ENCODE peak calls at places on chromosomes 3 and 15, in five cellular contexts. One of them, this sample, is unnamed.

GRCh38 chr3:117892431-117892841 is 1142.2 kb downstream of the IGSF11 start:
- DNase-seq in K562: no peak
- DNase-seq in HepG2: no peak
- DNase-seq in SK-N-SH: no peak
- DNase-seq in GM12878: no peak
- DNase-seq in this sample: no peak

GRCh38 chr3:121504598-121504997 is 41.2 kb downstream of the POLQ start:
- DNase-seq in K562: no peak
- DNase-seq in HepG2: peak; percentile 31
- DNase-seq in SK-N-SH: no peak
- DNase-seq in GM12878: no peak
- DNase-seq in this sample: no peak

GRCh38 chr3:71984843-71985594 is 200.1 kb upstream of the PROK2 start:
- DNase-seq in K562: no peak
- DNase-seq in HepG2: no peak
- DNase-seq in SK-N-SH: no peak
- DNase-seq in GM12878: peak; percentile 97
- DNase-seq in this sample: no peak

GRCh38 chr15:101042320-101042719 is 123.2 kb downstream of the LRRK1 start:
- DNase-seq in K562: no peak
- DNase-seq in HepG2: no peak
- DNase-seq in SK-N-SH: no peak
- DNase-seq in GM12878: no peak
- DNase-seq in this sample: no peak

GRCh38 chr3:150469931-150470740 is 62.0 kb downstream of the TSC22D2 start:
- DNase-seq in K562: no peak
- DNase-seq in HepG2: no peak
- DNase-seq in SK-N-SH: no peak
- DNase-seq in GM12878: no peak
- DNase-seq in this sample: no peak

GRCh38 chr3:46722443-46722842 is 4.8 kb upstream of the PRSS50 start:
- DNase-seq in K562: no peak
- DNase-seq in HepG2: no peak
- DNase-seq in SK-N-SH: no peak
- DNase-seq in GM12878: no peak
- DNase-seq in this sample: no peak

GRCh38 chr3:60053518-60054265 is 1003.9 kb upstream of the CFAP20DC start:
- DNase-seq in K562: peak; percentile 4
- DNase-seq in HepG2: no peak
- DNase-seq in SK-N-SH: no peak
- DNase-seq in GM12878: no peak
- DNase-seq in this sample: no peak

GRCh38 chr3:197040679-197041078 is 11.1 kb upstream of the MELTF start:
- DNase-seq in K562: no peak
- DNase-seq in HepG2: no peak
- DNase-seq in SK-N-SH: no peak
- DNase-seq in GM12878: no peak
- DNase-seq in this sample: no peak

GRCh38 chr3:39260957-39261356 is 18.9 kb downstream of the CX3CR1 start:
- DNase-seq in K562: peak; percentile 67
- DNase-seq in HepG2: peak; percentile 19
- DNase-seq in SK-N-SH: peak; percentile 29
- DNase-seq in GM12878: peak; percentile 27
- DNase-seq in this sample: peak; percentile 73

GRCh38 chr3:185488465-185488864 is 10.4 kb downstream of the TMEM41A start:
- DNase-seq in K562: no peak
- DNase-seq in HepG2: no peak
- DNase-seq in SK-N-SH: no peak
- DNase-seq in GM12878: no peak
- DNase-seq in this sample: no peak

GRCh38 chr3:57787867-57788623 is 31.9 kb downstream of the SLMAP start:
- DNase-seq in K562: peak; percentile 22
- DNase-seq in HepG2: no peak
- DNase-seq in SK-N-SH: peak; percentile 15
- DNase-seq in GM12878: peak; percentile 57
- DNase-seq in this sample: no peak
- TF ChIP-seq FOXM1 in K562: peak; percentile 20
- TF ChIP-seq FOXM1 in HepG2: no peak
- TF ChIP-seq FOXM1 in SK-N-SH: no peak
- TF ChIP-seq FOXM1 in GM12878: no peak
- TF ChIP-seq FOXM1 in this sample: no peak

GRCh38 chr3:58043933-58044332 is 35.7 kb downstream of the FLNB start:
- DNase-seq in K562: no peak
- DNase-seq in HepG2: no peak
- DNase-seq in SK-N-SH: no peak
- DNase-seq in GM12878: no peak
- DNase-seq in this sample: no peak

GRCh38 chr3:58042947-58043707 is 34.9 kb downstream of the FLNB start:
- DNase-seq in K562: no peak
- DNase-seq in HepG2: no peak
- DNase-seq in SK-N-SH: no peak
- DNase-seq in GM12878: no peak
- DNase-seq in this sample: no peak

GRCh38 chr3:58039609-58040008 is 31.4 kb downstream of the FLNB start:
- DNase-seq in K562: no peak
- DNase-seq in HepG2: no peak
- DNase-seq in SK-N-SH: no peak
- DNase-seq in GM12878: no peak
- DNase-seq in this sample: no peak

GRCh38 chr3:58041182-58041825 is 33.1 kb downstream of the FLNB start:
- DNase-seq in K562: no peak
- DNase-seq in HepG2: peak; percentile 56
- DNase-seq in SK-N-SH: no peak
- DNase-seq in GM12878: no peak
- DNase-seq in this sample: no peak

DNA sequence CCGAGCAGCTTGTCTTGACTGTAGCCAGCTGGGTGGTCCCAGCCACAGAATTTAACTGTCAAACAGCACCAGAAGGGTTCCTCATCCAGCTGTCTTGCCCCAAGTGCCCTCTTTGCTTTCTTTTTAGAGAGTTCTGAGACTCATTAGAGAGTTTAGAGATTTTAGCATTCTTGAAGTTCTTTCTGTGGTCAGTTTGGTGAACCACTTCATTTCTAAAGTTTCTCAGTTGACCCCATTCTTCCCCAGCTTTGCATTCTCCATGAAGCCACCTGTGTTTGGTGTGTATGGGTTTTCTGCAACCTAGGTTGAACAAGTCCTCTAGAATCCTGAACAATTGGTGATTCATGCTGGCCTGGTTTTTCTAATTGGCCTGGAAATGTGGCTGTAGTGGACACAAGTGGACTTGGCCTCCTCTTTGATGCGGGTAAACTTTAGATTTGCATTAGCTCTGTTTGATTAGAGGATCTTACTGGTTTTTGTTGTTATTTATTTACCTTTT is 33.7 kb downstream of the FLNB start:
- DNase-seq in K562: no peak
- DNase-seq in HepG2: peak; percentile 85
- DNase-seq in SK-N-SH: no peak
- DNase-seq in GM12878: peak; percentile 88
- DNase-seq in this sample: no peak
- TF ChIP-seq FOXM1 in K562: no peak
- TF ChIP-seq FOXM1 in HepG2: no peak
- TF ChIP-seq FOXM1 in SK-N-SH: no peak
- TF ChIP-seq FOXM1 in GM12878: peak; percentile 59
- TF ChIP-seq FOXM1 in this sample: no peak

GRCh38 chr15:79849789-79850188 is 47.0 kb downstream of the MTHFS start:
- DNase-seq in K562: peak; percentile 49
- DNase-seq in HepG2: peak; percentile 12
- DNase-seq in SK-N-SH: peak; percentile 30
- DNase-seq in GM12878: no peak
- DNase-seq in this sample: peak; percentile 39
- TF ChIP-seq FOXM1 in K562: no peak
- TF ChIP-seq FOXM1 in HepG2: no peak
- TF ChIP-seq FOXM1 in SK-N-SH: no peak
- TF ChIP-seq FOXM1 in GM12878: no peak
- TF ChIP-seq FOXM1 in this sample: no peak

GRCh38 chr15:62570405-62570783 is 405.3 kb upstream of the C2CD4B start:
- DNase-seq in K562: no peak
- DNase-seq in HepG2: no peak
- DNase-seq in SK-N-SH: no peak
- DNase-seq in GM12878: no peak
- DNase-seq in this sample: no peak

GRCh38 chr15:62568702-62569101 is 403.6 kb upstream of the C2CD4B start:
- DNase-seq in K562: no peak
- DNase-seq in HepG2: no peak
- DNase-seq in SK-N-SH: no peak
- DNase-seq in GM12878: no peak
- DNase-seq in this sample: no peak

GRCh38 chr15:62568004-62568403 is 402.9 kb upstream of the C2CD4B start:
- DNase-seq in K562: no peak
- DNase-seq in HepG2: no peak
- DNase-seq in SK-N-SH: no peak
- DNase-seq in GM12878: no peak
- DNase-seq in this sample: no peak

GRCh38 chr15:62571072-62571471 is 406.0 kb upstream of the C2CD4B start:
- DNase-seq in K562: no peak
- DNase-seq in HepG2: no peak
- DNase-seq in SK-N-SH: no peak
- DNase-seq in GM12878: no peak
- DNase-seq in this sample: no peak

GRCh38 chr15:62569460-62570404 is 404.6 kb upstream of the C2CD4B start:
- DNase-seq in K562: no peak
- DNase-seq in HepG2: peak; percentile 97
- DNase-seq in SK-N-SH: peak; percentile 25
- DNase-seq in GM12878: no peak
- DNase-seq in this sample: no peak
- TF ChIP-seq FOXM1 in K562: no peak
- TF ChIP-seq FOXM1 in HepG2: peak; percentile 85
- TF ChIP-seq FOXM1 in SK-N-SH: no peak
- TF ChIP-seq FOXM1 in GM12878: no peak
- TF ChIP-seq FOXM1 in this sample: no peak

DNA sequence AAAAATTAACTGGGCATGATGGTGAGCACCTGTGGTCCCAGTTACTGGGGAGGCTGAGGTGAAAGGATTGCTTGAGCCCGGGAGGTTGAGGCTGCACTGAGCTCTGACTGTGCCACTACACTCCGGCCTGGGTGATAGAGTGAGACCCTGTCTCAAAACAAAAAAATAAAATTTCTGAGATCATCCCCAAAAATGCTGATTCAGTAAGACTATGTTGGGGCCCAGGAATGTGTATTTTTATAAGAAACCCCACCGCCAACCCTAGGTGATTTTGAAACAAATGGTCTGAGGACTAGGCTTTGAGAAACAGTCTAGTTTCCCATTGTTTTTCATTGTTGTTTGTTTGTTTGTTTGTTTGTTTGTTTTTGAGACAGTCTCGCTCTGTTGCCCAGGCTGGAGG is 4.1 kb downstream of the SLC27A2 start:
- DNase-seq in K562: no peak
- DNase-seq in HepG2: no peak
- DNase-seq in SK-N-SH: no peak
- DNase-seq in GM12878: no peak
- DNase-seq in this sample: no peak
- TF ChIP-seq FOXM1 in K562: no peak
- TF ChIP-seq FOXM1 in HepG2: no peak
- TF ChIP-seq FOXM1 in SK-N-SH: no peak
- TF ChIP-seq FOXM1 in GM12878: no peak
- TF ChIP-seq FOXM1 in this sample: no peak

DNA sequence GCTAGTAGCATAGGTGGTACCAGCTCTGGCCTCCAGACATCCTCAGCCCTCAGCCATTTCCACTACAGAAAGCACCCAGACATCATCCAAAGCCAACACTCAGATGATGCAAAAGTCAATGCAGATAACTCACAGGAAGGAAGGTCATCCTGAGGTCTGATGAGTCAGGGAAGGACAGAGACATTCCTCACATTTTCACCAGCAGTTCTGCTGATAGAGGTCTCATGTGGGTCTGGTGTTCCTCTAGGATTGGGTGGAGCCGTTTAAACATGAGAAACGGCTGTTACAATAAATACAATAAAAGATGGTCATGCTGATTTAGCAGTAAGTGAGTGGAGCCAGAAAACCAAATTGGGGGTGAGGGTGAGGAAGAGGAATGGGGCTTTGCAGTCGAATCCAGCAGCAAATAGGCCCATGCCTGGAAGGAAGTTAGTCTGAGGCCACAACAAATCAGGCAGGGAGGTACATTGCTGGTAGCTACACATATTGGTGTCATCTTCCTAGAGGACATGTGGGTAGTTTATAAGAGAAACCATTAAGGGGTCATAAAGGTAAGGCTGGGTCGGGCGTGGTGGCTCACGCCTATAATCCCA is 33.3 kb upstream of the FLNB start:
- DNase-seq in K562: peak; percentile 35
- DNase-seq in HepG2: peak; percentile 96
- DNase-seq in SK-N-SH: peak; percentile 28
- DNase-seq in GM12878: no peak
- DNase-seq in this sample: no peak
- TF ChIP-seq FOXM1 in K562: no peak
- TF ChIP-seq FOXM1 in HepG2: no peak
- TF ChIP-seq FOXM1 in SK-N-SH: peak; percentile 54
- TF ChIP-seq FOXM1 in GM12878: no peak
- TF ChIP-seq FOXM1 in this sample: no peak

GRCh38 chr15:90859234-90860131 is 8.9 kb upstream of the FURIN start:
- DNase-seq in K562: no peak
- DNase-seq in HepG2: peak; percentile 71
- DNase-seq in SK-N-SH: no peak
- DNase-seq in GM12878: no peak
- DNase-seq in this sample: no peak

GRCh38 chr15:90860450-90860849 is 7.9 kb upstream of the FURIN start:
- DNase-seq in K562: no peak
- DNase-seq in HepG2: peak; percentile 80
- DNase-seq in SK-N-SH: no peak
- DNase-seq in GM12878: no peak
- DNase-seq in this sample: no peak

GRCh38 chr15:90855139-90855538 is 13.2 kb upstream of the FURIN start:
- DNase-seq in K562: no peak
- DNase-seq in HepG2: no peak
- DNase-seq in SK-N-SH: no peak
- DNase-seq in GM12878: no peak
- DNase-seq in this sample: no peak

GRCh38 chr15:90857883-90858443 is 10.4 kb upstream of the FURIN start:
- DNase-seq in K562: no peak
- DNase-seq in HepG2: no peak
- DNase-seq in SK-N-SH: no peak
- DNase-seq in GM12878: no peak
- DNase-seq in this sample: no peak

DNA sequence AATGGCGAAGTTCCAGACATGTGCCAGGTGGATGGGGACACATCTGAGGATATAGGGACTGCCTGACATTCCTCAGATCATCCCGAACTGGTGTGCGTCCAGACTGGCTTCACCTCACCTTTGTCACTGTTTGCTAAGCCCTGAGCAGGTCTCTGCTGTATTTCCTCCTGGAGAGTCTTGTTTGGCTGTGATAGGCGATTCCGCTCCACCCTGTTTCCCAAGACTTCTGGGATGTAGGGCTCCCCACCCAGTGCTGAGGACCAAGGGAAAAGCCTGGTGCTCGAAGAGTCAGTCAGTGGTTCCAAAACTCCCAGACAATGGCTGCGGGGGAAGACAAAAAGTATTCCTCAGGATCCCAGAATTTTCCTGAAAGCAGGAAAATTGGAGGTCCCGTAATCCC is 11.1 kb upstream of the FURIN start:
- DNase-seq in K562: no peak
- DNase-seq in HepG2: no peak
- DNase-seq in SK-N-SH: no peak
- DNase-seq in GM12878: no peak
- DNase-seq in this sample: no peak
- TF ChIP-seq FOXM1 in K562: no peak
- TF ChIP-seq FOXM1 in HepG2: no peak
- TF ChIP-seq FOXM1 in SK-N-SH: no peak
- TF ChIP-seq FOXM1 in GM12878: no peak
- TF ChIP-seq FOXM1 in this sample: no peak